ENCODE peak calls at places on chromosomes 2 and 18, in nine cellular contexts. G is germinal center, O is neural progenitor cell, N is NCI-H774, K is osteocyte, A is HT1080, P is kidney, W is HFFc6, J is foreskin keratinocyte. F is an unnamed sample.

GRCh38 chr2:177147093-177147694 is 65.4 kb upstream of the HNRNPA3 start:
- DNase-seq in G (peak), O (peak), N (peak), K (no peak), A (peak), P (no peak), W (peak), J (peak), F (peak)

GRCh38 chr18:49865401-49865800 is 52.1 kb upstream of the ACAA2 start:
- DNase-seq in G (no peak), O (no peak), N (no peak), K (no peak), A (no peak), P (no peak), W (no peak), J (no peak), F (no peak)

GRCh38 chr18:9296233-9297006 is 38.2 kb upstream of the TWSG1 start:
- DNase-seq in G (no peak), O (no peak), N (no peak), K (no peak), A (no peak), P (no peak), W (no peak), J (no peak), F (no peak)

GRCh38 chr18:34222396-34223163 is 2.1 kb downstream of the NOL4 start:
- DNase-seq in G (no peak), O (peak), N (peak), K (no peak), A (peak), P (peak), W (no peak), J (peak), F (peak)

GRCh38 chr18:50034029-50034428 is 160.9 kb downstream of the MYO5B start:
- DNase-seq in G (no peak), O (no peak), N (no peak), K (no peak), A (peak), P (no peak), W (no peak), J (peak), F (no peak)

GRCh38 chr2:170324640-170325046 is 146.7 kb downstream of the MYO3B start:
- DNase-seq in G (peak), O (peak), N (peak), K (no peak), A (peak), P (no peak), W (peak), J (peak), F (peak)

GRCh38 chr18:56233595-56233994 is 404.8 kb downstream of the TXNL1 start:
- DNase-seq in G (no peak), O (no peak), N (no peak), K (no peak), A (peak), P (no peak), W (peak), J (peak), F (no peak)

GRCh38 chr2:14427982-14428567 is 204.4 kb upstream of the LRATD1 start:
- DNase-seq in G (no peak), O (no peak), N (no peak), K (no peak), A (peak), P (no peak), W (peak), J (peak), F (peak)

GRCh38 chr2:203811491-203812221 is 55.9 kb upstream of the CTLA4 start:
- DNase-seq in G (no peak), O (no peak), N (no peak), K (peak), A (peak), P (peak), W (peak), J (peak), F (no peak)

GRCh38 chr2:95029898-95030341 is 4.4 kb downstream of the MAL start:
- DNase-seq in G (no peak), O (no peak), N (no peak), K (no peak), A (no peak), P (peak), W (no peak), J (no peak), F (no peak)

F was measured in NCI-H146.